ENCODE peak calls at places on chromosomes 5 and 9, in four cellular contexts. U, Q, S and C are unnamed samples.

GRCh38 chr9:75039006-75039405 is 10.9 kb upstream of the CARNMT1 start:
- DNase-seq in U (no peak), Q (no peak), S (no peak), C (no peak)

GRCh38 chr5:74951855-74952254 is 85.7 kb upstream of the FAM169A start:
- DNase-seq in U (no peak), Q (no peak), S (no peak), C (no peak)

GRCh38 chr5:157290981-157291711 is 25.2 kb downstream of the CYFIP2 start:
- DNase-seq in U (no peak), Q (no peak), S (no peak), C (no peak)

GRCh38 chr5:33037101-33037500 is 326.0 kb downstream of the NPR3 start:
- DNase-seq in U (no peak), Q (no peak), S (no peak), C (no peak)

GRCh38 chr9:134983094-134983493 is 65.4 kb upstream of the FCN1 start:
- DNase-seq in U (no peak), Q (peak; percentile 58), S (peak; percentile 79), C (no peak)

GRCh38 chr5:133244242-133244641 is 192.4 kb downstream of the HSPA4 start:
- DNase-seq in U (no peak), Q (no peak), S (no peak), C (no peak)

GRCh38 chr9:27866741-27867140 is 293.5 kb upstream of the C9orf72 start:
- DNase-seq in U (no peak), Q (no peak), S (no peak), C (no peak)

GRCh38 chr5:143262393-143263174 is 140.9 kb downstream of the NR3C1 start:
- DNase-seq in U (peak; percentile 44), Q (no peak), S (no peak), C (no peak)

GRCh38 chr9:133761641-133762248 is 23.6 kb upstream of the SARDH start:
- DNase-seq in U (no peak), Q (no peak), S (peak; percentile 53), C (peak; percentile 6)

GRCh38 chr9:130660683-130661460 is 3.5 kb upstream of the PRDM12 start:
- DNase-seq in U (no peak), Q (no peak), S (no peak), C (no peak)

GRCh38 chr5:142014911-142015584 is 2.2 kb upstream of the GNPDA1 start:
- DNase-seq in U (peak; percentile 69), Q (no peak), S (no peak), C (no peak)

GRCh38 chr9:80177949-80178480 is 606.2 kb downstream of the TLE4 start:
- DNase-seq in U (no peak), Q (no peak), S (no peak), C (no peak)

GRCh38 chr5:140111043-140111858 is 2.7 kb upstream of the PURA start:
- DNase-seq in U (no peak), Q (no peak), S (no peak), C (no peak)

GRCh38 chr5:139995929-139996328 is 47.2 kb downstream of the NRG2 start:
- DNase-seq in U (no peak), Q (no peak), S (no peak), C (no peak)

GRCh38 chr5:73513996-73514395 is 15.8 kb downstream of the BTF3 start:
- DNase-seq in U (no peak), Q (no peak), S (no peak), C (no peak)
- H3K27ac ChIP-seq in U (no peak overlapping the region), Q (no peak overlapping the region), S (no peak overlapping the region), C (no peak overlapping the region)

GRCh38 chr5:14322437-14323187 is 179.5 kb downstream of the TRIO start:
- DNase-seq in U (no peak), Q (no peak), S (no peak), C (no peak)
- H3K27me3 ChIP-seq in U (no peaks in the 10 kb centered on the region), Q (no peaks in the 10 kb centered on the region), S (no peaks in the 10 kb centered on the region), C (no peaks in the 10 kb centered on the region)

GRCh38 chr5:84569307-84569706 is 184.6 kb upstream of the EDIL3 start:
- DNase-seq in U (no peak), Q (no peak), S (no peak), C (no peak)

GRCh38 chr5:84565866-84566265 is 181.2 kb upstream of the EDIL3 start:
- DNase-seq in U (no peak), Q (no peak), S (no peak), C (no peak)

GRCh38 chr5:84568171-84568570 is 183.5 kb upstream of the EDIL3 start:
- DNase-seq in U (no peak), Q (no peak), S (no peak), C (no peak)

DNA sequence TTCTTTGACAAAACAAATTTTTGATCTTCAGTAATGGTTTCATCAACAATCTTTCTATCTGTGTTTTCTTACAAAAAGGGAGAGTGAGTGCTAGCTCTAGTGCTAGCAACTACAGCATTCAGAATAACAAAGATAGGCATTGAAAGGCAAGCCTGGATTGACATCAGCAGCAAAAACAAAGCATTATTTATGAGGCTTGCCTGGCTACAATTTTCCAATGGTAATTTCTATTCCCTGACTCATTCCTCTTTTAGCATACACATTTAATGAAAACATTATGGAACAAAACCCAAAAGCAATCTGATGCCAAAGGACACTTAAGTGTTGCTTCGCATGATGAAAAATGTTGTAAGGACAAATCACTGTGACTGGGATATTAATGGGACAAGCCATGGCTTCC is 179.6 kb upstream of the EDIL3 start:
- DNase-seq in U (no peak), Q (no peak), S (no peak), C (no peak)
- H3K27ac ChIP-seq in U (no peak overlapping the region), Q (no peak overlapping the region), S (no peak overlapping the region), C (no peak overlapping the region)

GRCh38 chr9:4555251-4555650 is 65.0 kb downstream of the SLC1A1 start:
- DNase-seq in U (peak; percentile 34), Q (no peak), S (no peak), C (no peak)
- H3K27me3 ChIP-seq in U (no peaks in the 10 kb centered on the region), Q (no peaks in the 10 kb centered on the region), S (no peaks in the 10 kb centered on the region), C (no peaks in the 10 kb centered on the region)

DNA sequence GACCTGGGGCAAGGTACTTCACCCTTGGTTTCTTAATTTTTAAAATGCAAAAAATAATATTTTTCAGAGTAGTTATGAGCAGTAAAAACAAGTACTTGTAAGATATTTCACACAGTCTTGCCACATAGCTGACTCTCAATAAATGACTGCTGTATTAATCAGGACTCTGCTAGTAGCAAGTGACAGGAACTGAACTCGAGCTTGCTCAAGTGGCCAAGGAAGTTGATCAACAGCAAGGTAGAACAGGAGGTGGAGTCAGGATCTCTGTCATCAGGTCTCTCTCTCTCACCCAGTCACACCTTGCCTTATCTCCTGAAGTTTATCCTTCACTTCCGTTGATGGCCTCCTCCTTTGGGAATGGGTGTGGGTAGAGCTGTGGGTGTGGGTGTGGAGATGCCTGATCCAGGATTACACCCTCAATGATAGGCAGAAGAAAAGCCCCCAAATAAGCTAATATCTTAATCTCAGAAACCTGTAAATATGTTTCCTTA is 107.0 kb downstream of the GPBP1 start:
- DNase-seq in U (no peak), Q (no peak), S (no peak), C (no peak)
- H3K27ac ChIP-seq in U (no peak overlapping the region), Q (no peak overlapping the region), S (no peak overlapping the region), C (no peak overlapping the region)

GRCh38 chr9:126053913-126054312 is 272.7 kb upstream of the MVB12B start:
- DNase-seq in U (no peak), Q (no peak), S (peak; percentile 21), C (no peak)
- H3K27me3 ChIP-seq in U (no peaks in the 10 kb centered on the region), Q (peaks cover 78% of the 10 kb centered on the region), S (peaks cover 16% of the 10 kb centered on the region), C (peaks cover 5% of the 10 kb centered on the region)